ENCODE peak calls at places on chromosomes 4 and X, in seven cellular contexts. One of them, this sample, is unnamed.

GRCh38 chr4:56705373-56705772 is 24.3 kb upstream of the HOPX start:
- DNase-seq in AG10803: no peak
- DNase-seq in omental fat pad: no peak
- DNase-seq in activated B cell treated with CpG ODN at 0.5 μM for 24 hours: no peak
- DNase-seq in HFF-Myc: no peak
- DNase-seq in uterus: no peak
- DNase-seq in heart left ventricle: no peak
- DNase-seq in this sample: no peak

GRCh38 chrX:36961590-36961989 is 46.6 kb upstream of the FAM47C start:
- DNase-seq in AG10803: no peak
- DNase-seq in heart left ventricle: no peak
- DNase-seq in activated B cell treated with CpG ODN at 0.5 μM for 24 hours: no peak
- DNase-seq in uterus: no peak
- DNase-seq in HFF-Myc: no peak
- DNase-seq in omental fat pad: no peak
- DNase-seq in this sample: no peak

GRCh38 chr4:156374069-156374468 is 420.4 kb upstream of the CTSO start:
- DNase-seq in uterus: peak; percentile 30
- DNase-seq in HFF-Myc: no peak
- DNase-seq in activated B cell treated with CpG ODN at 0.5 μM for 24 hours: no peak
- DNase-seq in heart left ventricle: no peak
- DNase-seq in AG10803: no peak
- DNase-seq in omental fat pad: no peak
- DNase-seq in this sample: no peak

GRCh38 chr4:7172508-7172907 is 19.8 kb upstream of the SORCS2 start:
- DNase-seq in AG10803: no peak
- DNase-seq in heart left ventricle: no peak
- DNase-seq in activated B cell treated with CpG ODN at 0.5 μM for 24 hours: no peak
- DNase-seq in HFF-Myc: no peak
- DNase-seq in uterus: no peak
- DNase-seq in omental fat pad: no peak
- DNase-seq in this sample: no peak

GRCh38 chrX:50627696-50628095 is 157.1 kb upstream of the DGKK start:
- DNase-seq in uterus: no peak
- DNase-seq in HFF-Myc: no peak
- DNase-seq in omental fat pad: no peak
- DNase-seq in activated B cell treated with CpG ODN at 0.5 μM for 24 hours: no peak
- DNase-seq in heart left ventricle: no peak
- DNase-seq in AG10803: no peak
- DNase-seq in this sample: no peak

GRCh38 chrX:5958523-5958922 is 270.1 kb downstream of the NLGN4X start:
- DNase-seq in activated B cell treated with CpG ODN at 0.5 μM for 24 hours: no peak
- DNase-seq in omental fat pad: no peak
- DNase-seq in HFF-Myc: no peak
- DNase-seq in heart left ventricle: no peak
- DNase-seq in AG10803: no peak
- DNase-seq in uterus: no peak
- DNase-seq in this sample: no peak

GRCh38 chr4:112284662-112285411 is 867 bp downstream of the TIFA start:
- DNase-seq in AG10803: peak; percentile 41
- DNase-seq in HFF-Myc: no peak
- DNase-seq in heart left ventricle: no peak
- DNase-seq in omental fat pad: no peak
- DNase-seq in uterus: no peak
- DNase-seq in activated B cell treated with CpG ODN at 0.5 μM for 24 hours: no peak
- DNase-seq in this sample: no peak

GRCh38 chr4:14841801-14842748 is 160.2 kb upstream of the CPEB2 start:
- DNase-seq in HFF-Myc: no peak
- DNase-seq in activated B cell treated with CpG ODN at 0.5 μM for 24 hours: no peak
- DNase-seq in AG10803: no peak
- DNase-seq in uterus: no peak
- DNase-seq in omental fat pad: no peak
- DNase-seq in heart left ventricle: peak; percentile 78
- DNase-seq in this sample: no peak

GRCh38 chr4:2368779-2369437 is 49.5 kb downstream of the ZFYVE28 start:
- DNase-seq in uterus: no peak
- DNase-seq in heart left ventricle: no peak
- DNase-seq in omental fat pad: no peak
- DNase-seq in HFF-Myc: no peak
- DNase-seq in activated B cell treated with CpG ODN at 0.5 μM for 24 hours: no peak
- DNase-seq in AG10803: no peak
- DNase-seq in this sample: no peak

GRCh38 chrX:39894626-39895025 is 203.1 kb downstream of the BCOR start:
- DNase-seq in AG10803: no peak
- DNase-seq in uterus: no peak
- DNase-seq in heart left ventricle: no peak
- DNase-seq in omental fat pad: no peak
- DNase-seq in HFF-Myc: no peak
- DNase-seq in activated B cell treated with CpG ODN at 0.5 μM for 24 hours: no peak
- DNase-seq in this sample: no peak

GRCh38 chr4:1938027-1938426 is 66.8 kb downstream of the NSD2 start:
- DNase-seq in omental fat pad: no peak
- DNase-seq in heart left ventricle: no peak
- DNase-seq in HFF-Myc: no peak
- DNase-seq in activated B cell treated with CpG ODN at 0.5 μM for 24 hours: no peak
- DNase-seq in uterus: no peak
- DNase-seq in AG10803: no peak
- DNase-seq in this sample: no peak

GRCh38 chr4:8260656-8261111 is 8.9 kb upstream of the HTRA3 start:
- DNase-seq in AG10803: peak; percentile 85
- DNase-seq in heart left ventricle: no peak
- DNase-seq in uterus: peak; percentile 67
- DNase-seq in omental fat pad: no peak
- DNase-seq in HFF-Myc: no peak
- DNase-seq in activated B cell treated with CpG ODN at 0.5 μM for 24 hours: no peak
- DNase-seq in this sample: no peak

GRCh38 chr4:146132445-146132844 is 43.1 kb upstream of the LSM6 start:
- DNase-seq in omental fat pad: no peak
- DNase-seq in HFF-Myc: no peak
- DNase-seq in AG10803: no peak
- DNase-seq in heart left ventricle: no peak
- DNase-seq in activated B cell treated with CpG ODN at 0.5 μM for 24 hours: no peak
- DNase-seq in uterus: no peak
- DNase-seq in this sample: no peak

GRCh38 chr4:177016541-177017141 is 223.9 kb upstream of the VEGFC start:
- DNase-seq in uterus: no peak
- DNase-seq in AG10803: peak; percentile 89
- DNase-seq in HFF-Myc: peak; percentile 26
- DNase-seq in omental fat pad: no peak
- DNase-seq in activated B cell treated with CpG ODN at 0.5 μM for 24 hours: no peak
- DNase-seq in heart left ventricle: no peak
- DNase-seq in this sample: no peak

GRCh38 chrX:134865730-134866129 is 125.1 kb upstream of the SMIM10 start:
- DNase-seq in heart left ventricle: no peak
- DNase-seq in omental fat pad: no peak
- DNase-seq in AG10803: no peak
- DNase-seq in HFF-Myc: no peak
- DNase-seq in activated B cell treated with CpG ODN at 0.5 μM for 24 hours: no peak
- DNase-seq in uterus: no peak
- DNase-seq in this sample: no peak

GRCh38 chr4:6885953-6886557 is 23.6 kb upstream of the TBC1D14 start:
- DNase-seq in heart left ventricle: peak; percentile 78
- DNase-seq in uterus: peak; percentile 54
- DNase-seq in omental fat pad: no peak
- DNase-seq in activated B cell treated with CpG ODN at 0.5 μM for 24 hours: no peak
- DNase-seq in HFF-Myc: no peak
- DNase-seq in AG10803: peak; percentile 85
- DNase-seq in this sample: no peak

GRCh38 chr4:22071749-22072148 is 123.2 kb upstream of the KCNIP4 start:
- DNase-seq in AG10803: no peak
- DNase-seq in heart left ventricle: no peak
- DNase-seq in activated B cell treated with CpG ODN at 0.5 μM for 24 hours: no peak
- DNase-seq in uterus: no peak
- DNase-seq in omental fat pad: no peak
- DNase-seq in HFF-Myc: no peak
- DNase-seq in this sample: no peak

GRCh38 chr4:123921339-123921738 is 524.7 kb downstream of the SPRY1 start:
- DNase-seq in activated B cell treated with CpG ODN at 0.5 μM for 24 hours: no peak
- DNase-seq in uterus: no peak
- DNase-seq in AG10803: no peak
- DNase-seq in HFF-Myc: no peak
- DNase-seq in heart left ventricle: no peak
- DNase-seq in omental fat pad: no peak
- DNase-seq in this sample: no peak

GRCh38 chrX:109270580-109271484 is 211.1 kb downstream of the GUCY2F start:
- DNase-seq in HFF-Myc: no peak
- DNase-seq in omental fat pad: no peak
- DNase-seq in activated B cell treated with CpG ODN at 0.5 μM for 24 hours: no peak
- DNase-seq in uterus: no peak
- DNase-seq in AG10803: no peak
- DNase-seq in heart left ventricle: no peak
- DNase-seq in this sample: no peak

GRCh38 chr4:41394362-41394960 is 137.7 kb downstream of the UCHL1 start:
- DNase-seq in omental fat pad: no peak
- DNase-seq in uterus: no peak
- DNase-seq in AG10803: peak; percentile 4
- DNase-seq in activated B cell treated with CpG ODN at 0.5 μM for 24 hours: no peak
- DNase-seq in heart left ventricle: no peak
- DNase-seq in HFF-Myc: no peak
- DNase-seq in this sample: no peak

GRCh38 chr4:173498023-173498422 is 32.0 kb downstream of the HAND2 start:
- DNase-seq in activated B cell treated with CpG ODN at 0.5 μM for 24 hours: no peak
- DNase-seq in HFF-Myc: no peak
- DNase-seq in heart left ventricle: no peak
- DNase-seq in omental fat pad: no peak
- DNase-seq in uterus: no peak
- DNase-seq in AG10803: no peak
- DNase-seq in this sample: no peak

DNA sequence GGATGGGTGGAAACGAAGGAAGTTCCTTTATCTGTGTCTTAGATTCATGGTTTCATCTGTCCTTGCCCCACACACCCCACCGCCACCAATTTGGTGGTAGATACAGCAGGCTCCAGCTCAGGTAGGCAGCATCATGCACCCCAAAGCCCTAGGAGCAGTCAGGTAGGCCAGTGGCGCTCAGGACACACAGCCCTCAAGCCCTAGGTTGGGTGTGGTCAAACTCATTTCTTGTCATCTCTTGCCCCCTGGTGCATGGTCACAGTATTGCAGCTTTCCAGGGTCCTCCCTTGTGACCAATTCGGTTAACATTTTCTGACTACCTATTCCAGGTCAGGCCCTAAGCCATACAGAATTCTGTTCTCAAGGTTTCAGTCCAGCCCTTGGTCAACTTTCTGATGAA is 14.5 kb upstream of the PRRG3 start:
- DNase-seq in omental fat pad: no peak
- DNase-seq in AG10803: peak; percentile 5
- DNase-seq in HFF-Myc: no peak
- DNase-seq in uterus: no peak
- DNase-seq in heart left ventricle: no peak
- DNase-seq in activated B cell treated with CpG ODN at 0.5 μM for 24 hours: peak; percentile 15
- DNase-seq in this sample: peak; percentile 30
- TF ChIP-seq CTCF in omental fat pad: no peak
- TF ChIP-seq CTCF in AG10803: peak; percentile 51
- TF ChIP-seq CTCF in HFF-Myc: peak; percentile 55
- TF ChIP-seq CTCF in uterus: no peak
- TF ChIP-seq CTCF in heart left ventricle: peak; percentile 43
- TF ChIP-seq CTCF in activated B cell treated with CpG ODN at 0.5 μM for 24 hours: no peak
- TF ChIP-seq CTCF in this sample: peak; percentile 75

DNA sequence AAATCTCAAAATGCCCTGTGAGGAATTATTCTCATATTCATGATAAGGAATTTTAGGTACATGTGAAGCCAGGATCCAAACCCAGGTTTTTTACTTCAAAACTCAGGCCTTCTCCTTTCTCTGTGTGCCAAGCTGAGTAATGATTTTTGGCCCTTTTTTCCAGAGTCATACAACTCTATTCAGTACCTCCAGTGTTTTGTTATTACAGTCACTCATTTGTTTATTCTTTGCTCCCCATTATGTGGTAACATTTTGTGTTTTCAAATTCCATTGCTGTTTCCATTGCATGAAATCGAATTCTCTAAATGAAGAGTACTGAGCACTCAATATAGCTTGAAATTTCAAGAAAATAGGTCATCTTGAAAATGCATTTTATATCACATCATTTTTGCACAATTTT is 315.4 kb downstream of the NR3C2 start:
- DNase-seq in AG10803: peak; percentile 13
- DNase-seq in HFF-Myc: no peak
- DNase-seq in activated B cell treated with CpG ODN at 0.5 μM for 24 hours: no peak
- DNase-seq in uterus: no peak
- DNase-seq in heart left ventricle: no peak
- DNase-seq in omental fat pad: no peak
- DNase-seq in this sample: no peak
- TF ChIP-seq CTCF in AG10803: no peak
- TF ChIP-seq CTCF in HFF-Myc: no peak
- TF ChIP-seq CTCF in activated B cell treated with CpG ODN at 0.5 μM for 24 hours: no peak
- TF ChIP-seq CTCF in uterus: no peak
- TF ChIP-seq CTCF in heart left ventricle: no peak
- TF ChIP-seq CTCF in omental fat pad: no peak
- TF ChIP-seq CTCF in this sample: no peak

DNA sequence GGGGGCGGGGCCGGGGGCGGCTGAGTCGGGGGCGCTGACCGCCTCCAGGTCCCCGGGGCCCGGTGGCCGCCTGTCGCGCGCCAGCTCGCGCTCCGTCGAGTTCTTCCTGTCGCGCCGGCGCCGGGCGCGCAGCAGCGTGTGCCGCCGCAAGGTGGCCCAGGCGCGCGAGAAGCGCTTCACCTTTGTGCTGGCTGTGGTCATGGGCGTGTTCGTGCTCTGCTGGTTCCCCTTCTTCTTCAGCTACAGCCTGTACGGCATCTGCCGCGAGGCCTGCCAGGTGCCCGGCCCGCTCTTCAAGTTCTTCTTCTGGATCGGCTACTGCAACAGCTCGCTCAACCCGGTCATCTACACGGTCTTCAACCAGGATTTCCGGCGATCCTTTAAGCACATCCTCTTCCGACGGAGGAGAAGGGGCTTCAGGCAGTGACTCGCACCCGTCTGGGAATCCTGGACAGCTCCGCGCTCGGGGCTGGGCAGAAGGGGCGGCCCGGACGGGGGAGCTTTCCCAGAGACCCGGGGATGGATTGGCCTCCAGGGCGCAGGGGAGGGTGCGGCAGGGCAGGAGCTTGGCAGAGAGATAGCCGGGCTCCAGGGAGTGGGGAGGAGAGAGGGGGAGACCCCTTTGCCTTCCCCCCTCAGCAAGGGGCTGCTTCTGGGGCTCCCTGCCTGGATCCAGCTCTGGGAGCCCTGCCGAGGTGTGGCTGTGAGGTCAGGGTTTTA is 1.5 kb downstream of the ADRA2C start:
- DNase-seq in AG10803: no peak
- DNase-seq in omental fat pad: no peak
- DNase-seq in HFF-Myc: no peak
- DNase-seq in activated B cell treated with CpG ODN at 0.5 μM for 24 hours: no peak
- DNase-seq in heart left ventricle: no peak
- DNase-seq in uterus: no peak
- DNase-seq in this sample: no peak
- TF ChIP-seq CTCF in AG10803: no peak
- TF ChIP-seq CTCF in omental fat pad: no peak
- TF ChIP-seq CTCF in HFF-Myc: no peak
- TF ChIP-seq CTCF in activated B cell treated with CpG ODN at 0.5 μM for 24 hours: no peak
- TF ChIP-seq CTCF in heart left ventricle: no peak
- TF ChIP-seq CTCF in uterus: no peak
- TF ChIP-seq CTCF in this sample: no peak

GRCh38 chr4:148415500-148415899 is 26.7 kb downstream of the NR3C2 start:
- DNase-seq in AG10803: no peak
- DNase-seq in HFF-Myc: no peak
- DNase-seq in omental fat pad: no peak
- DNase-seq in heart left ventricle: no peak
- DNase-seq in uterus: no peak
- DNase-seq in activated B cell treated with CpG ODN at 0.5 μM for 24 hours: no peak
- DNase-seq in this sample: no peak
- TF ChIP-seq CTCF in AG10803: no peak
- TF ChIP-seq CTCF in HFF-Myc: no peak
- TF ChIP-seq CTCF in omental fat pad: no peak
- TF ChIP-seq CTCF in heart left ventricle: no peak
- TF ChIP-seq CTCF in uterus: no peak
- TF ChIP-seq CTCF in activated B cell treated with CpG ODN at 0.5 μM for 24 hours: no peak
- TF ChIP-seq CTCF in this sample: peak; percentile 21

GRCh38 chr4:37826282-37827029 is at the start of gene PGM2:
- DNase-seq in uterus: peak; percentile 81
- DNase-seq in activated B cell treated with CpG ODN at 0.5 μM for 24 hours: peak; percentile 91
- DNase-seq in omental fat pad: peak; percentile 68
- DNase-seq in AG10803: peak; percentile 65
- DNase-seq in heart left ventricle: peak; percentile 93
- DNase-seq in HFF-Myc: peak; percentile 36
- DNase-seq in this sample: peak; percentile 41
- TF ChIP-seq CTCF in uterus: no peak
- TF ChIP-seq CTCF in activated B cell treated with CpG ODN at 0.5 μM for 24 hours: no peak
- TF ChIP-seq CTCF in omental fat pad: no peak
- TF ChIP-seq CTCF in AG10803: peak; percentile 17
- TF ChIP-seq CTCF in heart left ventricle: no peak
- TF ChIP-seq CTCF in HFF-Myc: no peak
- TF ChIP-seq CTCF in this sample: no peak